ENCODE peak calls at places on chromosomes 7 and 10, in eight cellular contexts. One of them, this sample, is unnamed.

GRCh38 chr7:1668932-1669485 is 1.1 kb upstream of the ELFN1 start:
- DNase-seq in HepG2: no peak
- DNase-seq in transverse colon: no peak
- DNase-seq in Panc1: no peak
- DNase-seq in K562: peak
- DNase-seq in HCT116: no peak
- DNase-seq in prostate gland: no peak
- DNase-seq in suprapubic skin: peak
- DNase-seq in this sample: no peak

GRCh38 chr7:107758667-107759066 is 14.7 kb downstream of the CBLL1 start:
- DNase-seq in prostate gland: no peak
- DNase-seq in transverse colon: no peak
- DNase-seq in suprapubic skin: no peak
- DNase-seq in Panc1: no peak
- DNase-seq in HCT116: no peak
- DNase-seq in K562: no peak
- DNase-seq in HepG2: no peak
- DNase-seq in this sample: no peak

GRCh38 chr7:106057962-106058901 is 53.9 kb downstream of the SYPL1 start:
- DNase-seq in transverse colon: peak
- DNase-seq in HCT116: no peak
- DNase-seq in Panc1: no peak
- DNase-seq in prostate gland: peak
- DNase-seq in suprapubic skin: peak
- DNase-seq in K562: no peak
- DNase-seq in HepG2: peak
- DNase-seq in this sample: no peak

GRCh38 chr7:42237162-42237821 is at the start of gene GLI3:
- DNase-seq in HCT116: no peak
- DNase-seq in prostate gland: peak
- DNase-seq in transverse colon: peak
- DNase-seq in HepG2: no peak
- DNase-seq in Panc1: no peak
- DNase-seq in suprapubic skin: peak
- DNase-seq in K562: peak
- DNase-seq in this sample: peak

GRCh38 chr10:125627646-125628045 is 55.3 kb downstream of the TEX36 start:
- DNase-seq in HCT116: no peak
- DNase-seq in K562: no peak
- DNase-seq in Panc1: no peak
- DNase-seq in HepG2: no peak
- DNase-seq in prostate gland: no peak
- DNase-seq in transverse colon: no peak
- DNase-seq in suprapubic skin: no peak
- DNase-seq in this sample: no peak

GRCh38 chr7:54712777-54713176 is 46.2 kb downstream of the SEC61G start:
- DNase-seq in HCT116: no peak
- DNase-seq in Panc1: no peak
- DNase-seq in suprapubic skin: no peak
- DNase-seq in prostate gland: no peak
- DNase-seq in HepG2: no peak
- DNase-seq in K562: no peak
- DNase-seq in transverse colon: no peak
- DNase-seq in this sample: no peak

GRCh38 chr10:129866894-129867293 is 97.2 kb downstream of the EBF3 start:
- DNase-seq in K562: no peak
- DNase-seq in suprapubic skin: no peak
- DNase-seq in transverse colon: no peak
- DNase-seq in Panc1: no peak
- DNase-seq in HepG2: no peak
- DNase-seq in HCT116: no peak
- DNase-seq in prostate gland: no peak
- DNase-seq in this sample: no peak

GRCh38 chr7:9711259-9711658 is 1262.4 kb upstream of the PHF14 start:
- DNase-seq in Panc1: no peak
- DNase-seq in suprapubic skin: no peak
- DNase-seq in K562: no peak
- DNase-seq in HepG2: no peak
- DNase-seq in HCT116: no peak
- DNase-seq in transverse colon: no peak
- DNase-seq in prostate gland: no peak
- DNase-seq in this sample: no peak

GRCh38 chr7:98240961-98241673 is 10.9 kb downstream of the TECPR1 start:
- DNase-seq in Panc1: peak
- DNase-seq in transverse colon: peak
- DNase-seq in HCT116: peak
- DNase-seq in HepG2: peak
- DNase-seq in prostate gland: peak
- DNase-seq in K562: peak
- DNase-seq in suprapubic skin: no peak
- DNase-seq in this sample: peak

GRCh38 chr7:587769-588168 is 68.1 kb upstream of the PDGFA start:
- DNase-seq in K562: no peak
- DNase-seq in Panc1: no peak
- DNase-seq in transverse colon: no peak
- DNase-seq in suprapubic skin: no peak
- DNase-seq in prostate gland: no peak
- DNase-seq in HepG2: no peak
- DNase-seq in HCT116: no peak
- DNase-seq in this sample: no peak

GRCh38 chr7:106736508-106737201 is 75.7 kb upstream of the CCDC71L start:
- DNase-seq in HepG2: peak
- DNase-seq in transverse colon: peak
- DNase-seq in Panc1: peak
- DNase-seq in K562: peak
- DNase-seq in HCT116: peak
- DNase-seq in prostate gland: peak
- DNase-seq in suprapubic skin: no peak
- DNase-seq in this sample: peak

GRCh38 chr7:57399251-57399940 is 50.6 kb upstream of the ZNF716 start:
- DNase-seq in suprapubic skin: no peak
- DNase-seq in Panc1: no peak
- DNase-seq in HepG2: no peak
- DNase-seq in prostate gland: no peak
- DNase-seq in transverse colon: no peak
- DNase-seq in HCT116: no peak
- DNase-seq in K562: no peak
- DNase-seq in this sample: no peak

GRCh38 chr10:60369163-60369930 is 20.3 kb downstream of the ANK3 start:
- DNase-seq in transverse colon: no peak
- DNase-seq in K562: no peak
- DNase-seq in suprapubic skin: no peak
- DNase-seq in Panc1: no peak
- DNase-seq in HCT116: no peak
- DNase-seq in prostate gland: no peak
- DNase-seq in HepG2: no peak
- DNase-seq in this sample: no peak

GRCh38 chr7:104231054-104232046 is 23.5 kb upstream of the ORC5 start:
- DNase-seq in transverse colon: peak
- DNase-seq in Panc1: peak
- DNase-seq in prostate gland: peak
- DNase-seq in HepG2: peak
- DNase-seq in K562: peak
- DNase-seq in HCT116: peak
- DNase-seq in suprapubic skin: no peak
- DNase-seq in this sample: no peak

GRCh38 chr10:100508691-100509150 is 10.9 kb downstream of the SEC31B start:
- DNase-seq in transverse colon: no peak
- DNase-seq in suprapubic skin: no peak
- DNase-seq in K562: peak
- DNase-seq in HCT116: peak
- DNase-seq in Panc1: no peak
- DNase-seq in prostate gland: no peak
- DNase-seq in HepG2: peak
- DNase-seq in this sample: peak

GRCh38 chr7:111210996-111211395 is 120.1 kb downstream of the LRRN3 start:
- DNase-seq in HCT116: no peak
- DNase-seq in suprapubic skin: no peak
- DNase-seq in Panc1: no peak
- DNase-seq in prostate gland: no peak
- DNase-seq in transverse colon: no peak
- DNase-seq in K562: no peak
- DNase-seq in HepG2: no peak
- DNase-seq in this sample: no peak

GRCh38 chr7:63087575-63088190 is 911.0 kb upstream of the ZNF722 start:
- DNase-seq in HepG2: no peak
- DNase-seq in suprapubic skin: no peak
- DNase-seq in Panc1: no peak
- DNase-seq in prostate gland: no peak
- DNase-seq in HCT116: no peak
- DNase-seq in transverse colon: no peak
- DNase-seq in K562: no peak
- DNase-seq in this sample: no peak
- H3K4me3 ChIP-seq in HepG2: no peak
- H3K4me3 ChIP-seq in suprapubic skin: no peak
- H3K4me3 ChIP-seq in Panc1: no peak
- H3K4me3 ChIP-seq in prostate gland: no peak
- H3K4me3 ChIP-seq in HCT116: no peak
- H3K4me3 ChIP-seq in transverse colon: no peak
- H3K4me3 ChIP-seq in K562: no peak
- H3K4me3 ChIP-seq in this sample: no peak

GRCh38 chr10:124116771-124117510 is 23.5 kb upstream of the CHST15 start:
- DNase-seq in K562: peak
- DNase-seq in prostate gland: no peak
- DNase-seq in suprapubic skin: no peak
- DNase-seq in transverse colon: no peak
- DNase-seq in Panc1: no peak
- DNase-seq in HCT116: no peak
- DNase-seq in HepG2: no peak
- DNase-seq in this sample: no peak
- H3K27ac ChIP-seq in K562: no peak
- H3K27ac ChIP-seq in prostate gland: no peak
- H3K27ac ChIP-seq in suprapubic skin: no peak
- H3K27ac ChIP-seq in transverse colon: no peak
- H3K27ac ChIP-seq in Panc1: no peak
- H3K27ac ChIP-seq in HCT116: no peak
- H3K27ac ChIP-seq in HepG2: no peak
- H3K27ac ChIP-seq in this sample: no peak

GRCh38 chr10:13051126-13051694 is 48.8 kb upstream of the OPTN start:
- DNase-seq in HepG2: no peak
- DNase-seq in transverse colon: no peak
- DNase-seq in prostate gland: no peak
- DNase-seq in K562: no peak
- DNase-seq in Panc1: no peak
- DNase-seq in suprapubic skin: no peak
- DNase-seq in HCT116: no peak
- DNase-seq in this sample: no peak

GRCh38 chr10:13048762-13049161 is 47.2 kb upstream of the CCDC3 start:
- DNase-seq in Panc1: no peak
- DNase-seq in prostate gland: no peak
- DNase-seq in HepG2: no peak
- DNase-seq in HCT116: no peak
- DNase-seq in transverse colon: no peak
- DNase-seq in K562: no peak
- DNase-seq in suprapubic skin: no peak
- DNase-seq in this sample: no peak

GRCh38 chr10:13046861-13047528 is 45.5 kb upstream of the CCDC3 start:
- DNase-seq in transverse colon: no peak
- DNase-seq in suprapubic skin: no peak
- DNase-seq in HepG2: no peak
- DNase-seq in prostate gland: no peak
- DNase-seq in Panc1: no peak
- DNase-seq in HCT116: no peak
- DNase-seq in K562: no peak
- DNase-seq in this sample: no peak

GRCh38 chr10:13047529-13048206 is 46.2 kb upstream of the CCDC3 start:
- DNase-seq in Panc1: no peak
- DNase-seq in HCT116: no peak
- DNase-seq in transverse colon: no peak
- DNase-seq in K562: no peak
- DNase-seq in prostate gland: no peak
- DNase-seq in HepG2: no peak
- DNase-seq in suprapubic skin: no peak
- DNase-seq in this sample: no peak

DNA sequence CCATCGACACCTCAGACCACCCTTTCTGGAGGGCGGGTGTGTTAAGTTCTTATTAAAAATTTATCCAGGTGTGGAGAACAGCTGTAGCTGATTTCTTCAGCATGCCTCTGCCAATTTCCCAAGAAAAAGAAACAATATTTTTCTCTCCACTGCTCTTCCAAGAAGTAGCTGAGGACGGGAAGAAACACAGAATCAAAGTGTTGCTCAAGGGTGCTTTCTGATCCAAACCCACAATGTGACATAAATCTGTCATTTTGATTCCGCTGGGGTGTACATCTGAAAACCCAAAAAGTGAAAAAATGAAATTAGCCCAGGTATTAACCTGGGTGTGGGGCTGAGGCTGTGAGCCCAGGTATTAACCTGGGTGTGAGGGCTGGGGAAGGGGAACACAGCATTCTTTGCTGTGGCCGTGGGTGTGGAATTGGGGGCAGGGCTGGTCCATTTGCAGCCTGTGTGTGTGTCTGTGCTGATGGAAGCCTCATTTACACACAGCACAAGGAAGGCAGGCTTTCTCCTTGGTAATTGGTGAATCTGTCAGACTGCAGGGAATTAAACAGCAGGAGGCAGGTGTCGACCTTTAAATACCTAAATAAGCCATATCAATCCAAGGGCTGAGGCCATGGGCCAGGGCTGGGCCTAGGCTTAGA is 48.4 kb upstream of the CCDC3 start:
- DNase-seq in HCT116: no peak
- DNase-seq in K562: no peak
- DNase-seq in Panc1: no peak
- DNase-seq in prostate gland: no peak
- DNase-seq in suprapubic skin: no peak
- DNase-seq in transverse colon: no peak
- DNase-seq in HepG2: no peak
- DNase-seq in this sample: no peak
- TF ChIP-seq POLR2AphosphoS5 in HCT116: no peak
- TF ChIP-seq POLR2AphosphoS5 in K562: no peak
- TF ChIP-seq POLR2AphosphoS5 in Panc1: no peak
- TF ChIP-seq POLR2AphosphoS5 in prostate gland: no peak
- TF ChIP-seq POLR2AphosphoS5 in suprapubic skin: no peak
- TF ChIP-seq POLR2AphosphoS5 in transverse colon: no peak
- TF ChIP-seq POLR2AphosphoS5 in HepG2: no peak
- TF ChIP-seq POLR2AphosphoS5 in this sample: no peak

DNA sequence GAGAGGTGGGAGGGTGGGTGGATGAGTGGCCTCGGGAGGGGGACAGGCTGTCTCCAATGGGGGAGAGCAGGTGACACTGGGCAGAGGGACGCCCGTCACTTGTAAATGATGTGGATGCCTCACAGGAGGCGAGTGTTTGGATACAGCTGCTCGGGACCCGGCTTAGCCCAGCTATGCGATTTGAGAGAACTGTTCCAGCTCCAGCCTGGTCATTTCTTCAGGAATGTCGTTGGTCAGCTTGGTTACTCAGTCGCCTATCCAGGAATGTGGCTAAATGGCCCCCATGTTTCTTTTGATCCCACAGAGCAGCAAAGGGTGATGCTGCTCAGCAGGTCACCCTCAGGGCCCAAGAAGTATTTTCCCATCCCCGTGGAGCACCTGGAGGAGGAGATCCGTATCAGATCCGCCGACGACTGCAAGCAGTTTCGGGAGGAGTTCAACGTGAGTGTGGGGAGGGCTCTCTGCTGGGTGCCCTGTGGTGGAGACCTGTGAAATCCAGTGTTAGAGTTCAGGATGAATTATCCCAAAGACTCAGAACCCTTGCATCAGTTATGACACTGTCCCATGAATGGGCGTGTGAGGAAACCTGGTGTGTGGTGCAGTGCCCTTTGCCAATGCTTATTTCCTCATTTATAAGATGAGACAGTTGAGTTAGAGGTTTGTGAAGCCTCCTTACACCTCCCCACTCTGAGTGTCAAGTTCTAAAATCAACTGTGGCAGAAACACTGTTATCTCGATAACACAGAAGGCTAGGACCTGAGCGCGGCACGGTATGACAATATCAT is 76.8 kb downstream of the MKI67 start:
- DNase-seq in suprapubic skin: no peak
- DNase-seq in prostate gland: no peak
- DNase-seq in K562: no peak
- DNase-seq in HCT116: no peak
- DNase-seq in transverse colon: no peak
- DNase-seq in Panc1: no peak
- DNase-seq in HepG2: no peak
- DNase-seq in this sample: no peak
- H3K4me3 ChIP-seq in suprapubic skin: peak
- H3K4me3 ChIP-seq in prostate gland: no peak
- H3K4me3 ChIP-seq in K562: no peak
- H3K4me3 ChIP-seq in HCT116: no peak
- H3K4me3 ChIP-seq in transverse colon: no peak
- H3K4me3 ChIP-seq in Panc1: no peak
- H3K4me3 ChIP-seq in HepG2: no peak
- H3K4me3 ChIP-seq in this sample: peak

This sample was measured in HL-60.